ENCODE peak calls at places on chromosomes 6 and 20, in five cellular contexts. One of them, this sample, is unnamed.

GRCh38 chr6:70520575-70520974 is 46.2 kb upstream of the SDHAF4 start:
- DNase-seq in effector CD8-positive, alpha-beta T cell: no peak
- DNase-seq in Daoy: peak
- DNase-seq in Calu3: no peak
- DNase-seq in stimulated activated CD4-positive, alpha-beta T cell treated with anti-CD3 and anti-CD28 coated beads, Interleukin-2, amount 100 ng/mL, for 24 hours: no peak
- DNase-seq in this sample: no peak

GRCh38 chr6:159693128-159693893 is at the start of gene SOD2:
- DNase-seq in stimulated activated CD4-positive, alpha-beta T cell treated with anti-CD3 and anti-CD28 coated beads, Interleukin-2, amount 100 ng/mL, for 24 hours: peak
- DNase-seq in effector CD8-positive, alpha-beta T cell: peak
- DNase-seq in Daoy: peak
- DNase-seq in Calu3: peak
- DNase-seq in this sample: no peak

GRCh38 chr20:31706607-31707257 is 15.9 kb downstream of the BCL2L1 start:
- DNase-seq in Daoy: no peak
- DNase-seq in effector CD8-positive, alpha-beta T cell: no peak
- DNase-seq in stimulated activated CD4-positive, alpha-beta T cell treated with anti-CD3 and anti-CD28 coated beads, Interleukin-2, amount 100 ng/mL, for 24 hours: no peak
- DNase-seq in Calu3: no peak
- DNase-seq in this sample: no peak

GRCh38 chr6:107334026-107334425 is 125.3 kb downstream of the PDSS2 start:
- DNase-seq in Daoy: no peak
- DNase-seq in Calu3: no peak
- DNase-seq in effector CD8-positive, alpha-beta T cell: no peak
- DNase-seq in stimulated activated CD4-positive, alpha-beta T cell treated with anti-CD3 and anti-CD28 coated beads, Interleukin-2, amount 100 ng/mL, for 24 hours: no peak
- DNase-seq in this sample: no peak

GRCh38 chr6:29976588-29977424 is 34.5 kb downstream of the HLA-A start:
- DNase-seq in stimulated activated CD4-positive, alpha-beta T cell treated with anti-CD3 and anti-CD28 coated beads, Interleukin-2, amount 100 ng/mL, for 24 hours: peak
- DNase-seq in Calu3: peak
- DNase-seq in Daoy: peak
- DNase-seq in effector CD8-positive, alpha-beta T cell: peak
- DNase-seq in this sample: no peak

GRCh38 chr20:23205656-23206055 is 119.5 kb upstream of the CD93 start:
- DNase-seq in Calu3: no peak
- DNase-seq in effector CD8-positive, alpha-beta T cell: no peak
- DNase-seq in Daoy: no peak
- DNase-seq in stimulated activated CD4-positive, alpha-beta T cell treated with anti-CD3 and anti-CD28 coated beads, Interleukin-2, amount 100 ng/mL, for 24 hours: no peak
- DNase-seq in this sample: no peak

GRCh38 chr6:87074051-87074711 is 20.7 kb downstream of the CGA start:
- DNase-seq in stimulated activated CD4-positive, alpha-beta T cell treated with anti-CD3 and anti-CD28 coated beads, Interleukin-2, amount 100 ng/mL, for 24 hours: no peak
- DNase-seq in Calu3: no peak
- DNase-seq in effector CD8-positive, alpha-beta T cell: no peak
- DNase-seq in Daoy: no peak
- DNase-seq in this sample: no peak

GRCh38 chr20:13638162-13638495 is 603 bp downstream of the TASP1 start:
- DNase-seq in Daoy: peak
- DNase-seq in Calu3: no peak
- DNase-seq in effector CD8-positive, alpha-beta T cell: no peak
- DNase-seq in stimulated activated CD4-positive, alpha-beta T cell treated with anti-CD3 and anti-CD28 coated beads, Interleukin-2, amount 100 ng/mL, for 24 hours: no peak
- DNase-seq in this sample: no peak

GRCh38 chr6:135018961-135019360 is 35.7 kb downstream of the HBS1L start:
- DNase-seq in Daoy: no peak
- DNase-seq in effector CD8-positive, alpha-beta T cell: no peak
- DNase-seq in stimulated activated CD4-positive, alpha-beta T cell treated with anti-CD3 and anti-CD28 coated beads, Interleukin-2, amount 100 ng/mL, for 24 hours: no peak
- DNase-seq in Calu3: no peak
- DNase-seq in this sample: no peak

GRCh38 chr6:106572875-106573575 is 56.3 kb downstream of the RTN4IP1 start:
- DNase-seq in Calu3: no peak
- DNase-seq in effector CD8-positive, alpha-beta T cell: no peak
- DNase-seq in stimulated activated CD4-positive, alpha-beta T cell treated with anti-CD3 and anti-CD28 coated beads, Interleukin-2, amount 100 ng/mL, for 24 hours: no peak
- DNase-seq in Daoy: no peak
- DNase-seq in this sample: no peak

GRCh38 chr20:41098703-41099250 is 38.6 kb upstream of the PLCG1 start:
- DNase-seq in effector CD8-positive, alpha-beta T cell: no peak
- DNase-seq in Daoy: no peak
- DNase-seq in stimulated activated CD4-positive, alpha-beta T cell treated with anti-CD3 and anti-CD28 coated beads, Interleukin-2, amount 100 ng/mL, for 24 hours: no peak
- DNase-seq in Calu3: no peak
- DNase-seq in this sample: no peak

GRCh38 chr6:31860349-31860748 is 2.3 kb downstream of the NEU1 start:
- DNase-seq in effector CD8-positive, alpha-beta T cell: no peak
- DNase-seq in Calu3: no peak
- DNase-seq in Daoy: no peak
- DNase-seq in stimulated activated CD4-positive, alpha-beta T cell treated with anti-CD3 and anti-CD28 coated beads, Interleukin-2, amount 100 ng/mL, for 24 hours: no peak
- DNase-seq in this sample: no peak

GRCh38 chr20:61404311-61404710 is 152.2 kb downstream of the CDH4 start:
- DNase-seq in Calu3: no peak
- DNase-seq in Daoy: no peak
- DNase-seq in effector CD8-positive, alpha-beta T cell: no peak
- DNase-seq in stimulated activated CD4-positive, alpha-beta T cell treated with anti-CD3 and anti-CD28 coated beads, Interleukin-2, amount 100 ng/mL, for 24 hours: no peak
- DNase-seq in this sample: no peak

GRCh38 chr6:13203145-13203544 is 125.2 kb downstream of the TBC1D7 start:
- DNase-seq in Daoy: no peak
- DNase-seq in Calu3: no peak
- DNase-seq in stimulated activated CD4-positive, alpha-beta T cell treated with anti-CD3 and anti-CD28 coated beads, Interleukin-2, amount 100 ng/mL, for 24 hours: no peak
- DNase-seq in effector CD8-positive, alpha-beta T cell: no peak
- DNase-seq in this sample: no peak

GRCh38 chr6:169825558-169826225 is 74.3 kb downstream of the ERMARD start:
- DNase-seq in Calu3: no peak
- DNase-seq in effector CD8-positive, alpha-beta T cell: no peak
- DNase-seq in stimulated activated CD4-positive, alpha-beta T cell treated with anti-CD3 and anti-CD28 coated beads, Interleukin-2, amount 100 ng/mL, for 24 hours: no peak
- DNase-seq in Daoy: no peak
- DNase-seq in this sample: no peak

GRCh38 chr6:16803294-16804006 is 42.2 kb upstream of the ATXN1 start:
- DNase-seq in effector CD8-positive, alpha-beta T cell: no peak
- DNase-seq in stimulated activated CD4-positive, alpha-beta T cell treated with anti-CD3 and anti-CD28 coated beads, Interleukin-2, amount 100 ng/mL, for 24 hours: no peak
- DNase-seq in Calu3: no peak
- DNase-seq in Daoy: no peak
- DNase-seq in this sample: peak

GRCh38 chr6:72953901-72954494 is 271.3 kb downstream of the KHDC1L start:
- DNase-seq in effector CD8-positive, alpha-beta T cell: no peak
- DNase-seq in Calu3: peak
- DNase-seq in Daoy: peak
- DNase-seq in stimulated activated CD4-positive, alpha-beta T cell treated with anti-CD3 and anti-CD28 coated beads, Interleukin-2, amount 100 ng/mL, for 24 hours: no peak
- DNase-seq in this sample: no peak

GRCh38 chr20:34552569-34552968 is 5.9 kb upstream of the MAP1LC3A start:
- DNase-seq in stimulated activated CD4-positive, alpha-beta T cell treated with anti-CD3 and anti-CD28 coated beads, Interleukin-2, amount 100 ng/mL, for 24 hours: no peak
- DNase-seq in Calu3: no peak
- DNase-seq in Daoy: no peak
- DNase-seq in effector CD8-positive, alpha-beta T cell: no peak
- DNase-seq in this sample: no peak

GRCh38 chr6:128768187-128768586 is 114.8 kb upstream of the LAMA2 start:
- DNase-seq in effector CD8-positive, alpha-beta T cell: no peak
- DNase-seq in stimulated activated CD4-positive, alpha-beta T cell treated with anti-CD3 and anti-CD28 coated beads, Interleukin-2, amount 100 ng/mL, for 24 hours: no peak
- DNase-seq in Daoy: no peak
- DNase-seq in Calu3: no peak
- DNase-seq in this sample: no peak

GRCh38 chr20:48919882-48920526 is 1.5 kb upstream of the ARFGEF2 start:
- DNase-seq in stimulated activated CD4-positive, alpha-beta T cell treated with anti-CD3 and anti-CD28 coated beads, Interleukin-2, amount 100 ng/mL, for 24 hours: no peak
- DNase-seq in Daoy: no peak
- DNase-seq in Calu3: no peak
- DNase-seq in effector CD8-positive, alpha-beta T cell: no peak
- DNase-seq in this sample: no peak

GRCh38 chr6:148967546-148967945 is 220.7 kb downstream of the UST start:
- DNase-seq in stimulated activated CD4-positive, alpha-beta T cell treated with anti-CD3 and anti-CD28 coated beads, Interleukin-2, amount 100 ng/mL, for 24 hours: no peak
- DNase-seq in Calu3: no peak
- DNase-seq in Daoy: no peak
- DNase-seq in effector CD8-positive, alpha-beta T cell: no peak
- DNase-seq in this sample: no peak

GRCh38 chr6:43275782-43276179 is 22.3 kb upstream of the SLC22A7 start:
- DNase-seq in Calu3: no peak
- DNase-seq in effector CD8-positive, alpha-beta T cell: no peak
- DNase-seq in stimulated activated CD4-positive, alpha-beta T cell treated with anti-CD3 and anti-CD28 coated beads, Interleukin-2, amount 100 ng/mL, for 24 hours: no peak
- DNase-seq in Daoy: no peak
- DNase-seq in this sample: no peak

GRCh38 chr6:25061289-25061945 is 125.7 kb upstream of the RIPOR2 start:
- DNase-seq in stimulated activated CD4-positive, alpha-beta T cell treated with anti-CD3 and anti-CD28 coated beads, Interleukin-2, amount 100 ng/mL, for 24 hours: no peak
- DNase-seq in Calu3: no peak
- DNase-seq in effector CD8-positive, alpha-beta T cell: no peak
- DNase-seq in Daoy: no peak
- DNase-seq in this sample: no peak

GRCh38 chr6:137272403-137272802 is 53.2 kb upstream of the IFNGR1 start:
- DNase-seq in Calu3: no peak
- DNase-seq in stimulated activated CD4-positive, alpha-beta T cell treated with anti-CD3 and anti-CD28 coated beads, Interleukin-2, amount 100 ng/mL, for 24 hours: no peak
- DNase-seq in Daoy: no peak
- DNase-seq in effector CD8-positive, alpha-beta T cell: no peak
- DNase-seq in this sample: no peak

GRCh38 chr6:7526755-7527154 is 14.7 kb upstream of the DSP start:
- DNase-seq in stimulated activated CD4-positive, alpha-beta T cell treated with anti-CD3 and anti-CD28 coated beads, Interleukin-2, amount 100 ng/mL, for 24 hours: no peak
- DNase-seq in Calu3: no peak
- DNase-seq in effector CD8-positive, alpha-beta T cell: no peak
- DNase-seq in Daoy: no peak
- DNase-seq in this sample: no peak

GRCh38 chr20:56111951-56112730 is 106.8 kb upstream of the CBLN4 start:
- DNase-seq in Calu3: no peak
- DNase-seq in effector CD8-positive, alpha-beta T cell: no peak
- DNase-seq in Daoy: peak
- DNase-seq in stimulated activated CD4-positive, alpha-beta T cell treated with anti-CD3 and anti-CD28 coated beads, Interleukin-2, amount 100 ng/mL, for 24 hours: no peak
- DNase-seq in this sample: no peak

GRCh38 chr20:60254901-60255411 is 296.7 kb downstream of the CDH26 start:
- DNase-seq in Daoy: peak
- DNase-seq in Calu3: no peak
- DNase-seq in effector CD8-positive, alpha-beta T cell: no peak
- DNase-seq in stimulated activated CD4-positive, alpha-beta T cell treated with anti-CD3 and anti-CD28 coated beads, Interleukin-2, amount 100 ng/mL, for 24 hours: no peak
- DNase-seq in this sample: no peak

GRCh38 chr6:108408453-108408852 is 113.6 kb downstream of the AFG1L start:
- DNase-seq in Calu3: no peak
- DNase-seq in effector CD8-positive, alpha-beta T cell: no peak
- DNase-seq in Daoy: no peak
- DNase-seq in stimulated activated CD4-positive, alpha-beta T cell treated with anti-CD3 and anti-CD28 coated beads, Interleukin-2, amount 100 ng/mL, for 24 hours: no peak
- DNase-seq in this sample: no peak

GRCh38 chr20:9068232-9068781 is 580 bp upstream of the PLCB4 start:
- DNase-seq in Daoy: peak
- DNase-seq in effector CD8-positive, alpha-beta T cell: no peak
- DNase-seq in Calu3: peak
- DNase-seq in stimulated activated CD4-positive, alpha-beta T cell treated with anti-CD3 and anti-CD28 coated beads, Interleukin-2, amount 100 ng/mL, for 24 hours: no peak
- DNase-seq in this sample: no peak

GRCh38 chr6:108801331-108801730 is 46.9 kb upstream of the ARMC2 start:
- DNase-seq in effector CD8-positive, alpha-beta T cell: no peak
- DNase-seq in Calu3: no peak
- DNase-seq in stimulated activated CD4-positive, alpha-beta T cell treated with anti-CD3 and anti-CD28 coated beads, Interleukin-2, amount 100 ng/mL, for 24 hours: no peak
- DNase-seq in Daoy: no peak
- DNase-seq in this sample: no peak

GRCh38 chr20:16714242-16714641 is 15.6 kb upstream of the SNRPB2 start:
- DNase-seq in Daoy: no peak
- DNase-seq in effector CD8-positive, alpha-beta T cell: no peak
- DNase-seq in Calu3: no peak
- DNase-seq in stimulated activated CD4-positive, alpha-beta T cell treated with anti-CD3 and anti-CD28 coated beads, Interleukin-2, amount 100 ng/mL, for 24 hours: no peak
- DNase-seq in this sample: no peak

GRCh38 chr20:14344746-14345145 is 7.3 kb upstream of the FLRT3 start:
- DNase-seq in Calu3: no peak
- DNase-seq in Daoy: no peak
- DNase-seq in stimulated activated CD4-positive, alpha-beta T cell treated with anti-CD3 and anti-CD28 coated beads, Interleukin-2, amount 100 ng/mL, for 24 hours: no peak
- DNase-seq in effector CD8-positive, alpha-beta T cell: no peak
- DNase-seq in this sample: no peak

This sample was measured in pulmonary artery endothelial cell.